ENCODE peak calls at places on chromosomes 1 and 21, in ten cellular contexts. B is heart right ventricle, Q is ascending aorta, D is tibial nerve, M is neural progenitor cell, X is psoas muscle, S is cardiac muscle cell, R is suprapubic skin, W is left lung, E is thoracic aorta. O is an unnamed sample. For H3K27me3 and H3K36me3, the result is how much of the 10 kb centered on the place peaks cover.

GRCh38 chr1:26160527-26161407 is 1.9 kb downstream of the FAM110D start:
- DNase-seq in X (no peak), B (peak), R (no peak), E (no peak), W (no peak), D (no peak), S (no peak), M (no peak), Q (no peak), O (no peak)

GRCh38 chr1:194268839-194269238 is 1082.4 kb upstream of the B3GALT2 start:
- DNase-seq in S (peak), D (no peak), M (no peak), Q (no peak), X (no peak), R (no peak), W (no peak), E (no peak), B (no peak), O (peak)

GRCh38 chr1:57424231-57425027 is 569 bp upstream of the DAB1 start:
- DNase-seq in X (peak), W (no peak), S (peak), D (no peak), M (peak), Q (no peak), E (no peak), R (no peak), B (peak), O (no peak)

GRCh38 chr1:91727763-91728162 is 158.2 kb downstream of the TGFBR3 start:
- DNase-seq in R (no peak), X (no peak), B (no peak), M (no peak), E (no peak), Q (no peak), W (no peak), D (no peak), S (peak), O (no peak)

GRCh38 chr1:150516050-150516591 is 569 bp downstream of the FALEC start:
- DNase-seq in Q (no peak), B (no peak), W (no peak), M (peak), D (no peak), R (no peak), X (no peak), S (peak), E (no peak), O (no peak)

GRCh38 chr1:100773444-100773843 is 53.9 kb downstream of the VCAM1 start:
- DNase-seq in B (no peak), E (no peak), X (no peak), D (no peak), R (no peak), M (no peak), W (no peak), Q (no peak), S (peak), O (peak)

GRCh38 chr1:147741075-147741474 is 19.3 kb downstream of the GJA5 start:
- DNase-seq in E (no peak), D (no peak), X (no peak), S (peak), Q (no peak), R (no peak), W (no peak), B (peak), M (no peak), O (no peak)

GRCh38 chr1:174413632-174414031 is 34.1 kb upstream of the GPR52 start:
- DNase-seq in W (no peak), E (no peak), D (no peak), R (no peak), S (peak), M (peak), X (no peak), Q (no peak), B (no peak), O (no peak)

GRCh38 chr1:52461821-52462220 is 57.4 kb downstream of the PRPF38A start:
- DNase-seq in M (no peak), S (no peak), X (no peak), Q (no peak), R (no peak), B (no peak), D (no peak), E (no peak), W (no peak), O (no peak)

GRCh38 chr1:22153653-22154052 is 10.8 kb upstream of the WNT4 start:
- DNase-seq in B (no peak), R (no peak), S (no peak), D (no peak), M (no peak), X (no peak), W (no peak), Q (no peak), E (no peak), O (no peak)

GRCh38 chr1:27585684-27586083 is 18.3 kb downstream of the AHDC1 start:
- DNase-seq in X (no peak), Q (no peak), R (no peak), M (no peak), E (no peak), B (no peak), D (no peak), W (no peak), S (no peak), O (no peak)

GRCh38 chr1:113929750-113930498 is 800 bp downstream of the HIPK1 start:
- DNase-seq in E (no peak), D (no peak), S (peak), R (peak), B (peak), X (peak), M (peak), W (peak), Q (no peak), O (peak)

GRCh38 chr1:67367370-67368345 is 60.0 kb downstream of the IL12RB2 start:
- DNase-seq in Q (no peak), S (peak), D (peak), E (no peak), M (no peak), B (peak), X (no peak), R (no peak), W (no peak), O (peak)

GRCh38 chr1:82165304-82165703 is 364.6 kb downstream of the ADGRL2 start:
- DNase-seq in W (no peak), X (no peak), Q (no peak), D (no peak), B (no peak), R (no peak), E (no peak), M (no peak), S (no peak), O (no peak)

GRCh38 chr1:234047113-234047512 is 142.6 kb downstream of the SLC35F3 start:
- DNase-seq in E (no peak), S (no peak), Q (no peak), D (no peak), X (no peak), R (no peak), W (no peak), B (no peak), M (peak), O (peak)

GRCh38 chr1:119516680-119517079 is 9.7 kb downstream of the HSD3B1 start:
- DNase-seq in W (no peak), D (no peak), S (no peak), M (no peak), B (no peak), X (no peak), Q (no peak), R (no peak), E (no peak), O (no peak)

GRCh38 chr1:213070399-213070798 is 19.4 kb downstream of the RPS6KC1 start:
- DNase-seq in X (no peak), M (no peak), D (no peak), B (peak), S (peak), E (no peak), R (no peak), Q (no peak), W (no peak), O (peak)

GRCh38 chr1:69737527-69738176 is 169.9 kb downstream of the LRRC7 start:
- DNase-seq in D (peak), W (no peak), S (peak), M (peak), Q (no peak), B (peak), R (no peak), X (no peak), E (no peak), O (peak)

GRCh38 chr1:154972517-154973343 is 1.8 kb upstream of the CKS1B start:
- DNase-seq in E (peak), S (peak), R (peak), W (peak), B (peak), M (peak), X (peak), Q (peak), D (peak), O (peak)

GRCh38 chr1:74771913-74772515 is 39.1 kb downstream of the TYW3 start:
- DNase-seq in M (peak), E (no peak), R (no peak), B (peak), X (no peak), D (peak), S (peak), Q (no peak), W (no peak), O (peak)

GRCh38 chr1:160168609-160169369 is 17.4 kb downstream of the ATP1A4 start:
- DNase-seq in W (no peak), R (no peak), X (peak), D (no peak), S (no peak), Q (no peak), M (peak), B (no peak), E (no peak), O (no peak)

GRCh38 chr21:33844104-33844889 is 71.3 kb downstream of the ATP5PO start:
- DNase-seq in B (peak), X (no peak), M (no peak), R (no peak), E (no peak), S (peak), Q (no peak), D (no peak), W (no peak), O (no peak)

DNA sequence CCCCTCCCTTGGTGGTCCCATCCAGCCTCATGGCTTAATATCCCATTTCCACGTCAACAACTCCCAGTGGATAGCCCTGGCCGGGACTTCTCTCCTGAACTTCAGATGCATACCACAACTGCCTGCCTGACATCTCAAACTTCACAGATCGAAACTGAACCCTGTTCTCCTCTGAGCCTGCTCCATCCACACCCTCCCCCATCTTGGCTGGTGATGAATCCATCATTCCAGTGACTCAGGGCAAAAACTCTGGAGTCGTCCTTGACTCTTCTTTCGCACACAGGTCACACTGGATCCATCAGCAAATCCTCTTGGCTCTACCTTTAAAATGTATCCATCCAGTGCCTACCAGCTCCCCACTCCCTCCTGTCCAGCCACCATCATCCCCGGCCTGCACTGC is 3.9 kb downstream of the TAS1R2 start:
- DNase-seq in E (no peak), B (no peak), Q (no peak), R (no peak), D (no peak), X (no peak), W (no peak), S (no peak), M (no peak), O (no peak)
- H3K27me3 ChIP-seq in E (under half), B (under half), Q (under half), R (under half), D (under half), X (under half), W (under half), S (under half), M (half or more), O (under half)

GRCh38 chr21:27240901-27241300 is 274.0 kb upstream of the ADAMTS5 start:
- DNase-seq in S (peak), B (no peak), D (no peak), M (no peak), Q (no peak), E (no peak), W (no peak), R (no peak), X (no peak), O (no peak)

GRCh38 chr21:27244356-27244755 is 277.5 kb upstream of the ADAMTS5 start:
- DNase-seq in E (no peak), S (peak), X (no peak), D (no peak), M (no peak), W (no peak), R (no peak), Q (no peak), B (no peak), O (no peak)

GRCh38 chr21:27246741-27247140 is 279.9 kb upstream of the ADAMTS5 start:
- DNase-seq in D (no peak), R (no peak), W (no peak), Q (no peak), B (no peak), E (no peak), X (no peak), S (peak), M (no peak), O (peak)

GRCh38 chr21:27248791-27249190 is 281.9 kb upstream of the ADAMTS5 start:
- DNase-seq in R (no peak), Q (no peak), E (no peak), D (no peak), X (no peak), S (no peak), W (no peak), B (no peak), M (no peak), O (no peak)

GRCh38 chr21:27244796-27245195 is 277.9 kb upstream of the ADAMTS5 start:
- DNase-seq in B (no peak), W (no peak), S (peak), D (no peak), X (no peak), Q (no peak), E (no peak), R (no peak), M (no peak), O (no peak)
- H3K36me3 ChIP-seq in B (under half), W (under half), S (under half), D (under half), X (under half), Q (under half), E (under half), R (under half), M (under half), O (under half)

GRCh38 chr1:197606163-197606562 is 169.1 kb downstream of the DENND1B start:
- DNase-seq in R (no peak), S (no peak), B (no peak), D (no peak), X (no peak), W (no peak), Q (no peak), M (no peak), E (no peak), O (no peak)
- TF ChIP-seq CTCF in R (no peak), S (no peak), B (no peak), D (no peak), X (no peak), W (no peak), Q (no peak), M (no peak), E (no peak), O (no peak)

DNA sequence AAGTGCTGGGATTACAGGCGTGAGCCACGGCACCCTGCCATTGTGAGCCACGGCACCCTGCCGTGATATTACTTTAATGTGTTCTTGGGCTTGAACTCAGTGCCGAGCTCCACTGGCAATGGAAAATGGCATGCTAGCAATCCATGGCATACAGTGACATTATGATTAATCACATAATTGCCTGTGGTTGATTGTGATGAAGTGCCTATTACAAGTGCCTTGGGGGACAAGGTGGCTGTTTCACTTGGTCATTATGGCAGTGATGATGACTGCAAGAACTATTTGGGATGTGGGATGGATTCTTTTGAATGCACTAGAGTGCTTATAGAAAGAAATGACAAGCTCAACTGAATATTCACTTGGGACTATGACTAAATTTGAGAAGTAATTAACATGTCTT is 22.3 kb upstream of the HPCAL4 start:
- DNase-seq in Q (no peak), M (no peak), E (no peak), S (no peak), X (no peak), R (no peak), B (no peak), D (no peak), W (no peak), O (no peak)
- H3K27me3 ChIP-seq in Q (under half), M (half or more), E (under half), S (half or more), X (under half), R (under half), B (under half), D (under half), W (under half), O (under half)

GRCh38 chr1:15944308-15945010 is 31.4 kb downstream of the ZBTB17 start:
- DNase-seq in B (no peak), D (no peak), W (no peak), R (no peak), X (no peak), M (no peak), E (no peak), S (no peak), Q (no peak), O (no peak)

GRCh38 chr1:15943515-15944307 is 32.2 kb downstream of the ZBTB17 start:
- DNase-seq in D (no peak), Q (no peak), R (no peak), W (no peak), M (no peak), E (no peak), X (no peak), S (no peak), B (no peak), O (no peak)

GRCh38 chr1:15945832-15946448 is 30.0 kb downstream of the ZBTB17 start:
- DNase-seq in E (no peak), R (peak), S (no peak), X (no peak), B (no peak), D (no peak), M (no peak), Q (no peak), W (no peak), O (no peak)

GRCh38 chr1:15946546-15947381 is 29.1 kb downstream of the ZBTB17 start:
- DNase-seq in R (no peak), S (no peak), E (no peak), M (no peak), B (no peak), Q (no peak), X (no peak), W (no peak), D (no peak), O (no peak)

DNA sequence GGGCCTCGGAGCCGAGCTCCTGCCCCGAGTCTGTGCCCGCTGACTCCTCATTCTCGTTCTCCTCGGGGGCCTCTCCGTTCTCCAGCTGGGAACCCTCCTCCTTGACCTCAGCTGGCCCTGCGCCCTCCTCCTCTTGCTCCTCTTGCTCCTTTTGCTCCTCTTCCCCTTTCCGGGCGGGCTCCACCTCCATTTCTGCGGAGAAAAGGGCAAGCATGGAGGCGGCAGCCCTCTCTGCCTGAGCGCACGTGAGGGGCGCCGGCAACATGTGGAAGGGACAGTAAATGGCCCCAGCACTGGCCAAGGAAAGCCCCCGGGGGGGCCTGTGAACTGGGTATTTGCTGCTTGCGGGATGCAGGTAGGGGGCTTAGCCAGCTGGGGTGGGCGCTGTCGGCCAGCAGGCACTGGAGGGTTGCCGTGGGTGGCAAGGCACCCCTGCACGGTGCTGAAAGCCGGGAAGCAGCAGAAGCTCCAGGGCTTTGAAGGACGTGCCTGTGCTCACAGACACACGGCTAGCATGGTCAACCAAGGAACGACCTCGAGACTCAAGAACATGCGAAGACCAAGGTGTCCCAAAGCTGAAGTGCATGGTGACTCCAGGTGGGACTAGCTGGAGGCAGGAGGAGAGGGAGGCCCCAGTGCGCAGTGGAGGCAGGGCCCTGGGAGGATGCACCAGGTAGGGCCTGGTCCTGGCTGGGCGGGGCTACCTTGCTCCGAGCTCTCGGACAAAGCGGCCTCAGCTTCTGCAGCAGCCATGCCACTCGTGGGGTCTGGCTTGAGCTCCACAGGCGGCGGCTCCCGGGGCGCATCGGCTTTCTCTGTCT is 30.7 kb downstream of the ZBTB17 start:
- DNase-seq in M (no peak), D (no peak), E (no peak), Q (no peak), W (no peak), R (no peak), X (no peak), B (no peak), S (no peak), O (no peak)
- H3K36me3 ChIP-seq in M (under half), D (under half), E (under half), Q (half or more), W (half or more), R (half or more), X (half or more), B (under half), S (under half), O (under half)

DNA sequence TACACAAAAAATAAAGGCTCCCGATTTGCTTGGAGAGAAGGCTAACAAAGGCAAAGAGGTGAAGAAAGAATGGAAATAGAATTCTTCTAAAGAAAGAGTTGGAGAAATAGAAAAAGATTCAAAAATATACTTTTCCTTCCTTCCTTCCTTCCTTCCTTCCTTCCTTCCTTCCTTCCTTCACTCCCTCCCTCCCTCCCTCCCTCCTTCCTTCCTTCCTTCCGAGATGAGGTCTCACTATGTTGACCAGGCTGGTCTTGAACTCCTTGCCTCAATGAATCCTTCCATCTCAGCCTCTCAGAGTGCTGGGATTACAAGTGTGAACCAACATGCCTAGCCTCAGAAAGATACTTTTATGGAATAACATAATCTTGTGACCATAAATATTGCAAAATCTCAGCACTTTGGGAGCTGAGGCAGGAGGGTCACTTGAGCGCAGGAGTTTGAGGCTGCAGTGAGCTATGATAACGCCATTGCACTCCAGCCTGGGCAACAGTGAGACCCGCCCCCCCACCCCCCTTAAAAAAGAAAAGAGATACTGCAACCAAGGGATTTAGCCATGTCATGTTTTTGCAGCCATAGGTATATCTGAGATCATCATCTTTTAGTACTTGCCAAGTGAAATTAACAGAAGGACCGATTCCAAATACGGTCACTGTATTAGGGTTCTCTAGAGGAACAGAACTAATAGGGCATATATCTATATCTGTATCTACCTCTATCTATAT is 1.0 kb upstream of the HJV start:
- DNase-seq in M (no peak), R (no peak), Q (no peak), S (no peak), B (no peak), E (no peak), W (no peak), D (no peak), X (no peak), O (no peak)
- TF ChIP-seq CTCF in M (no peak), R (no peak), Q (no peak), S (no peak), B (no peak), E (no peak), W (no peak), D (no peak), X (no peak), O (no peak)